ENCODE peak calls at places on chromosomes 11 and 22, in six cellular contexts. One of them, this sample, is unnamed.

GRCh38 chr11:102276302-102277182 is 40.7 kb upstream of the BIRC3 start:
- DNase-seq in lower leg skin: no peak
- DNase-seq in non-pigmented ciliary epithelial cell: no peak
- DNase-seq in epithelial cell of esophagus: no peak
- DNase-seq in CD4-positive, alpha-beta memory T cell: no peak
- DNase-seq in AG09319: no peak
- DNase-seq in this sample: peak

GRCh38 chr11:76277298-76278175 is 71.2 kb upstream of the WNT11 start:
- DNase-seq in lower leg skin: no peak
- DNase-seq in non-pigmented ciliary epithelial cell: no peak
- DNase-seq in epithelial cell of esophagus: no peak
- DNase-seq in CD4-positive, alpha-beta memory T cell: no peak
- DNase-seq in AG09319: no peak
- DNase-seq in this sample: no peak

GRCh38 chr11:75275581-75275980 is 35.0 kb downstream of the TPBGL start:
- DNase-seq in lower leg skin: peak
- DNase-seq in non-pigmented ciliary epithelial cell: no peak
- DNase-seq in epithelial cell of esophagus: no peak
- DNase-seq in CD4-positive, alpha-beta memory T cell: peak
- DNase-seq in AG09319: no peak
- DNase-seq in this sample: no peak

GRCh38 chr11:111983187-111983986 is 41.8 kb upstream of the DLAT start:
- DNase-seq in lower leg skin: no peak
- DNase-seq in non-pigmented ciliary epithelial cell: no peak
- DNase-seq in epithelial cell of esophagus: peak
- DNase-seq in CD4-positive, alpha-beta memory T cell: no peak
- DNase-seq in AG09319: no peak
- DNase-seq in this sample: no peak

GRCh38 chr22:45397806-45398205 is 15.6 kb downstream of the SMC1B start:
- DNase-seq in lower leg skin: no peak
- DNase-seq in non-pigmented ciliary epithelial cell: no peak
- DNase-seq in epithelial cell of esophagus: no peak
- DNase-seq in CD4-positive, alpha-beta memory T cell: no peak
- DNase-seq in AG09319: no peak
- DNase-seq in this sample: no peak

GRCh38 chr11:79493555-79494171 is 52.8 kb upstream of the TENM4 start:
- DNase-seq in lower leg skin: peak
- DNase-seq in non-pigmented ciliary epithelial cell: peak
- DNase-seq in epithelial cell of esophagus: peak
- DNase-seq in CD4-positive, alpha-beta memory T cell: no peak
- DNase-seq in AG09319: peak
- DNase-seq in this sample: peak

GRCh38 chr11:44729065-44729464 is 2.3 kb downstream of the TSPAN18 start:
- DNase-seq in lower leg skin: no peak
- DNase-seq in non-pigmented ciliary epithelial cell: no peak
- DNase-seq in epithelial cell of esophagus: no peak
- DNase-seq in CD4-positive, alpha-beta memory T cell: no peak
- DNase-seq in AG09319: no peak
- DNase-seq in this sample: no peak

GRCh38 chr11:94974178-94974577 is 669 bp downstream of the KDM4D start:
- DNase-seq in lower leg skin: no peak
- DNase-seq in non-pigmented ciliary epithelial cell: no peak
- DNase-seq in epithelial cell of esophagus: no peak
- DNase-seq in CD4-positive, alpha-beta memory T cell: no peak
- DNase-seq in AG09319: no peak
- DNase-seq in this sample: no peak

GRCh38 chr11:45450189-45450588 is 164.0 kb upstream of the SYT13 start:
- DNase-seq in lower leg skin: no peak
- DNase-seq in non-pigmented ciliary epithelial cell: no peak
- DNase-seq in epithelial cell of esophagus: no peak
- DNase-seq in CD4-positive, alpha-beta memory T cell: no peak
- DNase-seq in AG09319: no peak
- DNase-seq in this sample: no peak

GRCh38 chr11:17387811-17388210 is 648 bp downstream of the KCNJ11 start:
- DNase-seq in lower leg skin: no peak
- DNase-seq in non-pigmented ciliary epithelial cell: no peak
- DNase-seq in epithelial cell of esophagus: no peak
- DNase-seq in CD4-positive, alpha-beta memory T cell: no peak
- DNase-seq in AG09319: no peak
- DNase-seq in this sample: no peak